ENCODE peak calls at places on chromosomes 3 and 15, in eight cellular contexts. One of them, this sample, is unnamed.

GRCh38 chr3:160224256-160224655 is 966 bp upstream of the C3orf80 start:
- DNase-seq in kidney: no peak
- DNase-seq in C1 segment of cervical spinal cord: no peak
- DNase-seq in CD8-positive, alpha-beta memory T cell: no peak
- DNase-seq in HS-27A: no peak
- DNase-seq in activated naive CD4-positive, alpha-beta T cell treated with anti-CD3 and anti-CD28 coated beads for 36 hours: no peak
- DNase-seq in Panc1: no peak
- DNase-seq in neural crest cell: no peak
- DNase-seq in this sample: no peak

GRCh38 chr15:48029656-48030055 is 91.1 kb upstream of the SLC24A5 start:
- DNase-seq in kidney: no peak
- DNase-seq in C1 segment of cervical spinal cord: no peak
- DNase-seq in CD8-positive, alpha-beta memory T cell: no peak
- DNase-seq in HS-27A: no peak
- DNase-seq in activated naive CD4-positive, alpha-beta T cell treated with anti-CD3 and anti-CD28 coated beads for 36 hours: no peak
- DNase-seq in Panc1: no peak
- DNase-seq in neural crest cell: no peak
- DNase-seq in this sample: no peak

GRCh38 chr15:37016287-37016686 is 84.1 kb downstream of the MEIS2 start:
- DNase-seq in kidney: no peak
- DNase-seq in C1 segment of cervical spinal cord: no peak
- DNase-seq in CD8-positive, alpha-beta memory T cell: no peak
- DNase-seq in HS-27A: no peak
- DNase-seq in activated naive CD4-positive, alpha-beta T cell treated with anti-CD3 and anti-CD28 coated beads for 36 hours: no peak
- DNase-seq in Panc1: no peak
- DNase-seq in neural crest cell: no peak
- DNase-seq in this sample: peak

GRCh38 chr15:31096563-31096962 is 5.0 kb downstream of the TRPM1 start:
- DNase-seq in kidney: no peak
- DNase-seq in C1 segment of cervical spinal cord: no peak
- DNase-seq in CD8-positive, alpha-beta memory T cell: no peak
- DNase-seq in HS-27A: no peak
- DNase-seq in activated naive CD4-positive, alpha-beta T cell treated with anti-CD3 and anti-CD28 coated beads for 36 hours: no peak
- DNase-seq in Panc1: no peak
- DNase-seq in neural crest cell: no peak
- DNase-seq in this sample: no peak

GRCh38 chr3:125231895-125232294 is 19.3 kb upstream of the SLC12A8 start:
- DNase-seq in kidney: no peak
- DNase-seq in C1 segment of cervical spinal cord: no peak
- DNase-seq in CD8-positive, alpha-beta memory T cell: no peak
- DNase-seq in HS-27A: peak
- DNase-seq in activated naive CD4-positive, alpha-beta T cell treated with anti-CD3 and anti-CD28 coated beads for 36 hours: no peak
- DNase-seq in Panc1: no peak
- DNase-seq in neural crest cell: no peak
- DNase-seq in this sample: peak

GRCh38 chr3:57652203-57652602 is 40.7 kb downstream of the DENND6A start:
- DNase-seq in kidney: no peak
- DNase-seq in C1 segment of cervical spinal cord: no peak
- DNase-seq in CD8-positive, alpha-beta memory T cell: no peak
- DNase-seq in HS-27A: no peak
- DNase-seq in activated naive CD4-positive, alpha-beta T cell treated with anti-CD3 and anti-CD28 coated beads for 36 hours: no peak
- DNase-seq in Panc1: no peak
- DNase-seq in neural crest cell: no peak
- DNase-seq in this sample: no peak

GRCh38 chr3:79598594-79598993 is 169.2 kb downstream of the ROBO1 start:
- DNase-seq in kidney: no peak
- DNase-seq in C1 segment of cervical spinal cord: no peak
- DNase-seq in CD8-positive, alpha-beta memory T cell: no peak
- DNase-seq in HS-27A: no peak
- DNase-seq in activated naive CD4-positive, alpha-beta T cell treated with anti-CD3 and anti-CD28 coated beads for 36 hours: no peak
- DNase-seq in Panc1: no peak
- DNase-seq in neural crest cell: no peak
- DNase-seq in this sample: no peak

GRCh38 chr3:46926039-46926438 is 48.5 kb downstream of the PTH1R start:
- DNase-seq in kidney: peak
- DNase-seq in C1 segment of cervical spinal cord: no peak
- DNase-seq in CD8-positive, alpha-beta memory T cell: no peak
- DNase-seq in HS-27A: no peak
- DNase-seq in activated naive CD4-positive, alpha-beta T cell treated with anti-CD3 and anti-CD28 coated beads for 36 hours: no peak
- DNase-seq in Panc1: no peak
- DNase-seq in neural crest cell: no peak
- DNase-seq in this sample: peak

GRCh38 chr15:92928351-92928750 is 28.2 kb downstream of the CHD2 start:
- DNase-seq in kidney: no peak
- DNase-seq in C1 segment of cervical spinal cord: no peak
- DNase-seq in CD8-positive, alpha-beta memory T cell: no peak
- DNase-seq in HS-27A: no peak
- DNase-seq in activated naive CD4-positive, alpha-beta T cell treated with anti-CD3 and anti-CD28 coated beads for 36 hours: no peak
- DNase-seq in Panc1: no peak
- DNase-seq in neural crest cell: no peak
- DNase-seq in this sample: no peak

GRCh38 chr15:32952901-32953889 is 235.4 kb downstream of the GREM1 start:
- DNase-seq in kidney: no peak
- DNase-seq in C1 segment of cervical spinal cord: no peak
- DNase-seq in CD8-positive, alpha-beta memory T cell: no peak
- DNase-seq in HS-27A: no peak
- DNase-seq in activated naive CD4-positive, alpha-beta T cell treated with anti-CD3 and anti-CD28 coated beads for 36 hours: no peak
- DNase-seq in Panc1: no peak
- DNase-seq in neural crest cell: no peak
- DNase-seq in this sample: peak

GRCh38 chr15:34439878-34440277 is 2.3 kb upstream of the GOLGA8A start:
- DNase-seq in kidney: no peak
- DNase-seq in C1 segment of cervical spinal cord: no peak
- DNase-seq in CD8-positive, alpha-beta memory T cell: no peak
- DNase-seq in HS-27A: no peak
- DNase-seq in activated naive CD4-positive, alpha-beta T cell treated with anti-CD3 and anti-CD28 coated beads for 36 hours: no peak
- DNase-seq in Panc1: no peak
- DNase-seq in neural crest cell: no peak
- DNase-seq in this sample: no peak

GRCh38 chr3:146777941-146778340 is 172.8 kb upstream of the PLSCR5 start:
- DNase-seq in kidney: no peak
- DNase-seq in C1 segment of cervical spinal cord: no peak
- DNase-seq in CD8-positive, alpha-beta memory T cell: no peak
- DNase-seq in HS-27A: no peak
- DNase-seq in activated naive CD4-positive, alpha-beta T cell treated with anti-CD3 and anti-CD28 coated beads for 36 hours: no peak
- DNase-seq in Panc1: no peak
- DNase-seq in neural crest cell: no peak
- DNase-seq in this sample: no peak

GRCh38 chr15:81760686-81761085 is 285.1 kb downstream of the MEX3B start:
- DNase-seq in kidney: no peak
- DNase-seq in C1 segment of cervical spinal cord: no peak
- DNase-seq in CD8-positive, alpha-beta memory T cell: no peak
- DNase-seq in HS-27A: no peak
- DNase-seq in activated naive CD4-positive, alpha-beta T cell treated with anti-CD3 and anti-CD28 coated beads for 36 hours: no peak
- DNase-seq in Panc1: no peak
- DNase-seq in neural crest cell: no peak
- DNase-seq in this sample: no peak

GRCh38 chr15:98648654-98649537 is 557 bp downstream of the IGF1R start:
- DNase-seq in kidney: peak
- DNase-seq in C1 segment of cervical spinal cord: no peak
- DNase-seq in CD8-positive, alpha-beta memory T cell: no peak
- DNase-seq in HS-27A: no peak
- DNase-seq in activated naive CD4-positive, alpha-beta T cell treated with anti-CD3 and anti-CD28 coated beads for 36 hours: peak
- DNase-seq in Panc1: no peak
- DNase-seq in neural crest cell: peak
- DNase-seq in this sample: peak

GRCh38 chr15:77370580-77370979 is 49.3 kb downstream of the PEAK1 start:
- DNase-seq in kidney: no peak
- DNase-seq in C1 segment of cervical spinal cord: no peak
- DNase-seq in CD8-positive, alpha-beta memory T cell: no peak
- DNase-seq in HS-27A: no peak
- DNase-seq in activated naive CD4-positive, alpha-beta T cell treated with anti-CD3 and anti-CD28 coated beads for 36 hours: no peak
- DNase-seq in Panc1: no peak
- DNase-seq in neural crest cell: no peak
- DNase-seq in this sample: peak